ENCODE peak calls at places on chromosomes 5 and 9, in six cellular contexts. S is astrocyte; O is NCI-H510A; N is stimulated activated CD4-positive, alpha-beta T cell treated with anti-CD3 and anti-CD28 coated beads, Interleukin-12 subunit alpha, Interleukin-12 subunit beta, amount 100 ng/mL, for 4 hours; X is ELF-1; I is nucleus accumbens. J is an unnamed sample.

GRCh38 chr9:35570709-35571108 is 34.4 kb upstream of the TESK1 start:
- DNase-seq in S (no peak), O (no peak), N (no peak), X (no peak), I (no peak), J (no peak)

GRCh38 chr9:13485068-13485596 is 205.6 kb upstream of the MPDZ start:
- DNase-seq in S (peak), O (no peak), N (no peak), X (no peak), I (no peak), J (no peak)

GRCh38 chr5:39427633-39428032 is 2.9 kb upstream of the DAB2 start:
- DNase-seq in S (no peak), O (no peak), N (no peak), X (no peak), I (no peak), J (no peak)

GRCh38 chr5:57595530-57596098 is 113.0 kb upstream of the ACTBL2 start:
- DNase-seq in S (no peak), O (no peak), N (no peak), X (no peak), I (no peak), J (no peak)

GRCh38 chr5:40587284-40587882 is 92.3 kb upstream of the PTGER4 start:
- DNase-seq in S (peak), O (no peak), N (no peak), X (no peak), I (no peak), J (no peak)

GRCh38 chr5:165881259-165881658 is 2375.8 kb downstream of the MAT2B start:
- DNase-seq in S (no peak), O (no peak), N (no peak), X (no peak), I (no peak), J (no peak)

GRCh38 chr9:16175461-16175860 is 622.6 kb downstream of the CCDC171 start:
- DNase-seq in S (no peak), O (no peak), N (no peak), X (no peak), I (no peak), J (no peak)

GRCh38 chr9:109968702-109969450 is 188.9 kb downstream of the PALM2AKAP2 start:
- DNase-seq in S (no peak), O (no peak), N (no peak), X (peak), I (no peak), J (no peak)

GRCh38 chr5:55278778-55279177 is 28.7 kb downstream of the DHX29 start:
- DNase-seq in S (peak), O (no peak), N (no peak), X (no peak), I (no peak), J (no peak)

GRCh38 chr9:35723426-35723825 is 8.6 kb downstream of the TLN1 start:
- DNase-seq in S (no peak), O (no peak), N (no peak), X (no peak), I (no peak), J (no peak)

GRCh38 chr9:70466976-70467551 is 52.6 kb upstream of the KLF9 start:
- DNase-seq in S (peak), O (no peak), N (peak), X (no peak), I (no peak), J (peak)

GRCh38 chr5:173890195-173890951 is 2.2 kb downstream of the CPEB4 start:
- DNase-seq in S (no peak), O (no peak), N (no peak), X (peak), I (peak), J (peak)

GRCh38 chr5:158164648-158165047 is 305.7 kb upstream of the CLINT1 start:
- DNase-seq in S (no peak), O (no peak), N (no peak), X (no peak), I (no peak), J (no peak)

GRCh38 chr5:159403906-159404641 is 73.8 kb upstream of the IL12B start:
- DNase-seq in S (peak), O (no peak), N (no peak), X (no peak), I (no peak), J (no peak)

GRCh38 chr5:110077147-110077546 is 387.4 kb downstream of the MAN2A1 start:
- DNase-seq in S (no peak), O (no peak), N (no peak), X (no peak), I (no peak), J (no peak)

GRCh38 chr9:134010774-134011173 is 14.5 kb upstream of the BRD3OS start:
- DNase-seq in S (peak), O (no peak), N (no peak), X (no peak), I (no peak), J (no peak)

GRCh38 chr5:17190242-17190778 is 27.1 kb upstream of the BASP1 start:
- DNase-seq in S (peak), O (no peak), N (no peak), X (peak), I (no peak), J (no peak)

GRCh38 chr5:42943931-42944631 is 96.0 kb downstream of the ANXA2R start:
- DNase-seq in S (peak), O (no peak), N (no peak), X (peak), I (no peak), J (no peak)

GRCh38 chr9:88889386-88889785 is 101.9 kb upstream of the S1PR3 start:
- DNase-seq in S (peak), O (no peak), N (no peak), X (no peak), I (no peak), J (no peak)